ENCODE peak calls at places on chromosomes 5 and 9, in four cellular contexts. Z is fibroblast of lung, F is fibroblast of mammary gland, L is GM12865. E is an unnamed sample.

GRCh38 chr5:156529902-156530301 is 202.9 kb downstream of the SGCD start:
- DNase-seq in L (no peak), F (peak; percentile 49), Z (no peak), E (no peak)

GRCh38 chr5:94618029-94618492 is 343 bp downstream of the KIAA0825 start:
- DNase-seq in L (peak; percentile 56), F (peak; percentile 73), Z (peak; percentile 79), E (no peak)

GRCh38 chr5:96031811-96032261 is 70.2 kb upstream of the ELL2 start:
- DNase-seq in L (no peak), F (peak; percentile 85), Z (peak; percentile 89), E (no peak)

GRCh38 chr5:149893403-149893931 is 51.1 kb downstream of the PDE6A start:
- DNase-seq in F (peak; percentile 45), L (no peak), Z (no peak), E (peak; percentile 31)

GRCh38 chr5:3359642-3360041 is 236.0 kb upstream of the IRX1 start:
- DNase-seq in F (no peak), L (no peak), Z (no peak), E (no peak)

GRCh38 chr5:157718529-157718928 is 12.7 kb upstream of the THG1L start:
- DNase-seq in L (peak; percentile 66), Z (peak; percentile 68), F (peak; percentile 78), E (peak; percentile 16)

GRCh38 chr5:54295658-54296276 is 14.6 kb downstream of the ARL15 start:
- DNase-seq in Z (no peak), L (no peak), F (no peak), E (no peak)

GRCh38 chr5:157602505-157602904 is 26.9 kb upstream of the ADAM19 start:
- DNase-seq in Z (peak; percentile 69), L (peak; percentile 70), F (peak; percentile 61), E (no peak)

GRCh38 chr9:100104314-100104713 is 5.3 kb downstream of the INVS start:
- DNase-seq in L (no peak), Z (peak; percentile 82), F (peak; percentile 29), E (no peak)

GRCh38 chr5:56023296-56023695 is 28.5 kb upstream of the IL6ST start:
- DNase-seq in L (no peak), F (no peak), Z (no peak), E (no peak)

GRCh38 chr9:91197232-91198181 is 164.2 kb downstream of the AUH start:
- DNase-seq in F (peak; percentile 100), Z (peak; percentile 87), L (no peak), E (peak; percentile 99)

GRCh38 chr9:132761602-132762001 is 91.3 kb downstream of the GTF3C4 start:
- DNase-seq in F (no peak), Z (no peak), L (no peak), E (no peak)

GRCh38 chr5:96037128-96037527 is 75.5 kb upstream of the ELL2 start:
- DNase-seq in L (no peak), F (peak; percentile 68), Z (peak; percentile 58), E (no peak)

GRCh38 chr9:94865599-94866456 is 139.3 kb downstream of the AOPEP start:
- DNase-seq in L (no peak), F (no peak), Z (peak; percentile 84), E (no peak)

GRCh38 chr9:79184821-79185220 is 386.9 kb upstream of the TLE4 start:
- DNase-seq in Z (peak; percentile 79), L (no peak), F (peak; percentile 3), E (no peak)

GRCh38 chr5:115472601-115473000 is 72.0 kb downstream of the FEM1C start:
- DNase-seq in Z (no peak), L (no peak), F (no peak), E (no peak)

GRCh38 chr9:71766663-71767062 is 1.6 kb downstream of the CEMIP2 start:
- DNase-seq in Z (no peak), F (no peak), L (peak; percentile 16), E (no peak)

GRCh38 chr5:17079562-17079961 is 137.9 kb upstream of the BASP1 start:
- DNase-seq in L (no peak), F (no peak), Z (peak; percentile 64), E (no peak)

GRCh38 chr5:133359861-133360260 is 252.5 kb downstream of the FSTL4 start:
- DNase-seq in F (no peak), L (no peak), Z (no peak), E (no peak)

GRCh38 chr5:56530739-56531138 is 284.6 kb upstream of the MAP3K1 start:
- DNase-seq in F (no peak), L (no peak), Z (no peak), E (no peak)

GRCh38 chr9:86043999-86044398 is 55.4 kb downstream of the GOLM1 start:
- DNase-seq in Z (no peak), F (no peak), L (peak; percentile 46), E (no peak)

GRCh38 chr9:86042226-86042625 is 57.1 kb downstream of the GOLM1 start:
- DNase-seq in L (no peak), F (no peak), Z (no peak), E (no peak)

GRCh38 chr9:86043586-86043985 is 55.8 kb downstream of the GOLM1 start:
- DNase-seq in F (no peak), L (no peak), Z (no peak), E (no peak)

GRCh38 chr9:86040281-86041155 is 58.8 kb downstream of the GOLM1 start:
- DNase-seq in F (no peak), Z (no peak), L (no peak), E (no peak)

GRCh38 chr9:86041331-86041741 is 58.0 kb downstream of the GOLM1 start:
- DNase-seq in Z (peak; percentile 71), F (peak; percentile 78), L (no peak), E (peak; percentile 41)
- H3K4me3 ChIP-seq in Z (no peak overlapping the region), F (peak overlapping the region; percentile 26), L (no peak overlapping the region), E (no peak overlapping the region)

DNA sequence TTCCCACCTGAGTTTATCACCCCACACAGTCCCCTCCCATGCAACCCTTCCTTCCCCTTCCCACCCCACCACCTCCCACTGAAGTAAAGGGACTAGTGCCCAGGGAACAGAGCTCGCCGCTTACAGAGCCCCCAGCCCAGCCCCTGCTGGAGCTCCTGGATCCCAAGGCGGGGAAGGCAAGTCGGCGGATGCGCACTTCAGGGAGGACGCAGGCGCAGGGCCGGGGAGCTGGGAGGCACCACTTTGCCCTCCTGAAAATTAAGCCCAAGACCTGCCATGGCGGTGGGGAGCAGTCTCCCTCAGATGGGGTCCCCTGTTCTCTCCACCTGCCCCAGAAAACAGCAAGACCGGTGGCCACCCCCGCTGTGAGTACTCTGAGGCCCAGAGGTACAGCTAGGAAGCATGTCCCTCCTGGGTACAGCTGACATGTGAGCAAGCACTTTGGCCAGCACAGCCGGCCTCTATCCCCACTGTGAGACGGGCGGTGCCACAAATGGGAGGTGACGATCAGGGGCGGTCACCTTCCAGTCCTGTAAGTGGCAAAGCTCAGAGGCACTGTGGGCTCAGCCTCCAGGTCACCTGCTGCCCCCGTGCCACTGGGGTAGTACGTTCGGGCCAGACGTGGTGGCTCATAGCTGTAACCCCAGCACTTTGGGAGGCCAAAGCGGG is 45.9 kb downstream of the COL23A1 start:
- DNase-seq in Z (no peak), L (no peak), F (no peak), E (no peak)
- H3K4me3 ChIP-seq in Z (no peak overlapping the region), L (no peak overlapping the region), F (no peak overlapping the region), E (no peak overlapping the region)

GRCh38 chr5:129608350-129608749 is 139.5 kb upstream of the MINAR2 start:
- DNase-seq in L (no peak), Z (no peak), F (no peak), E (no peak)
- H3K4me3 ChIP-seq in L (no peak overlapping the region), Z (no peak overlapping the region), F (no peak overlapping the region), E (no peak overlapping the region)

GRCh38 chr5:37831821-37832524 is 7.9 kb downstream of the GDNF start:
- DNase-seq in F (no peak), Z (peak; percentile 27), L (no peak), E (no peak)
- H3K4me3 ChIP-seq in F (no peak overlapping the region), Z (no peak overlapping the region), L (no peak overlapping the region), E (no peak overlapping the region)

GRCh38 chr9:136049451-136050265 is 45.4 kb downstream of the NACC2 start:
- DNase-seq in L (no peak), F (no peak), Z (no peak), E (no peak)
- H3K4me3 ChIP-seq in L (no peak overlapping the region), F (no peak overlapping the region), Z (no peak overlapping the region), E (no peak overlapping the region)

DNA sequence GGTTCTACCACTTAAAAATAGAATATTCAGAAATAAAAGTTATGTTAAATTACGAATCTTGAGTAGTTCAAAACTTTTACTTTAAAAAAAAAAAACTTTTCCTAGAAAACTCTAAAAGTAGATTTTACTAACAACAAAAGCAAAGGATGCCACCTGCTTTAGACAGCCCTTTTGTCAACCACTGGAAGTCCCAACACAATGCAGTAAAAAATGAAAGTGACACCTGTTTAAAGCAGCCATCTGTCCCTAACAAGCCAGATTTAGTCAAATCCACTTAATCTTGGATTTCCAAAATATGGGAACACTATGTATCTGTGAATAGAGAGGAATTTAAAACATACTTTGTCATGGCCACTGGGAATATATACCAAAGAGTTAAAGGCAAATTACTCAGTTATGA is 3.8 kb downstream of the RFX3 start:
- DNase-seq in F (no peak), L (peak; percentile 50), Z (no peak), E (no peak)
- H3K4me3 ChIP-seq in F (no peak overlapping the region), L (peak overlapping the region; percentile 92), Z (no peak overlapping the region), E (no peak overlapping the region)

DNA sequence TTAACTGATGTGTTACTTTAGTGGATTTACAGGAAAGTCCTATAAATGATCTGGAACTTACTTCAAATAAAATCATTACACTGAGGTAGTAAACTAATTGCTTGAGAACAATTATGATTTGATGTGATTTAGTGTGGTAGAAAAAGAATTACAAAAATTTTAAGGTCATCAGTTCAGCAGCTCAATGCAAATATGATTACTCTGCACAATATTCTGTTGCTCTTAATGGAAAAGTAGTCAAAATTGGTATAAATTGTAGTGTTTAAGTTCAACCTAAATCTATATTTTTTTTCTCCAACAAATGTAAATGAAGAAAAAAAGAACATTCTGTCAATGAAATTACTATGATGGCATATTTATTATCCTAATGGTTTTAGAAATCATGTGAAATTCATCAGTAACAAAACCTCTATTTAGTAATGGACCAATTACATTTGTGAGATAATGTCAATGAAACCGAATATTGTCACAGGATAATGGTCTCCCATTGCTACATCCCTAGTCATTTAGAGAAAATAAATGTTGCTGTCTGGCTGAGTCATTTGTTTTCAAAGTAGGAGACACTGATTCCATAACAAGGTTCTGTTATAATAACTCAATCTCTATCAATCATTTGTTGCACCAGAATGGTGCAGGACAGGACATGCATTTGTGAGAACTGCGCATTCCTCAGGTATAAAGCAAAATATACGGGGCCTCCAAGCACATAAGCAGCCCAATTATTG is 177.1 kb downstream of the NFIB start:
- DNase-seq in F (no peak), L (no peak), Z (no peak), E (no peak)
- H3K4me3 ChIP-seq in F (no peak overlapping the region), L (no peak overlapping the region), Z (no peak overlapping the region), E (no peak overlapping the region)

GRCh38 chr9:130932220-130933069 is 6.6 kb downstream of the FIBCD1 start:
- DNase-seq in Z (no peak), F (peak; percentile 68), L (peak; percentile 16), E (no peak)
- H3K4me3 ChIP-seq in Z (no peak overlapping the region), F (no peak overlapping the region), L (no peak overlapping the region), E (no peak overlapping the region)

E was measured in skeletal muscle cell.